ENCODE peak calls at places on chromosomes 12 and 14, in four cellular contexts. One of them, this sample, is unnamed.
A peak's percentile ranks its signal among the peaks of the same experiment; 100 is the strongest.

GRCh38 chr12:76563061-76563460 is 3.5 kb upstream of the OSBPL8 start:
- DNase-seq in HL-60: no peak
- DNase-seq in K562: no peak
- DNase-seq in GM12878: no peak
- DNase-seq in this sample: no peak

GRCh38 chr12:49233842-49234526 is 30.9 kb upstream of the TUBA1C start:
- DNase-seq in HL-60: peak; percentile 99
- DNase-seq in K562: peak; percentile 44
- DNase-seq in GM12878: peak; percentile 35
- DNase-seq in this sample: no peak

GRCh38 chr12:131379758-131380157 is 331.1 kb upstream of the SFSWAP start:
- DNase-seq in HL-60: no peak
- DNase-seq in GM12878: no peak
- DNase-seq in K562: no peak
- DNase-seq in this sample: no peak

GRCh38 chr12:6699259-6699988 is 1.2 kb downstream of the PIANP start:
- DNase-seq in GM12878: no peak
- DNase-seq in HL-60: no peak
- DNase-seq in K562: no peak
- DNase-seq in this sample: no peak

GRCh38 chr14:106507354-106507753 is 981.0 kb downstream of the TMEM121 start:
- DNase-seq in K562: no peak
- DNase-seq in GM12878: no peak
- DNase-seq in HL-60: no peak
- DNase-seq in this sample: no peak

GRCh38 chr14:38285962-38286361 is 30.1 kb upstream of the CLEC14A start:
- DNase-seq in K562: no peak
- DNase-seq in GM12878: no peak
- DNase-seq in HL-60: no peak
- DNase-seq in this sample: no peak

GRCh38 chr12:93451423-93452158 is 9.8 kb upstream of the UBE2N start:
- DNase-seq in GM12878: no peak
- DNase-seq in HL-60: no peak
- DNase-seq in K562: no peak
- DNase-seq in this sample: no peak

GRCh38 chr14:99395904-99396530 is 84.6 kb downstream of the SETD3 start:
- DNase-seq in HL-60: no peak
- DNase-seq in K562: no peak
- DNase-seq in GM12878: no peak
- DNase-seq in this sample: no peak

GRCh38 chr12:120978296-120979219 is at the start of gene HNF1A:
- DNase-seq in HL-60: no peak
- DNase-seq in GM12878: no peak
- DNase-seq in K562: no peak
- DNase-seq in this sample: no peak

GRCh38 chr12:77946541-77947021 is 115.9 kb downstream of the NAV3 start:
- DNase-seq in GM12878: no peak
- DNase-seq in K562: no peak
- DNase-seq in HL-60: no peak
- DNase-seq in this sample: no peak

GRCh38 chr14:68020493-68020892 is 200.9 kb downstream of the RAD51B start:
- DNase-seq in K562: no peak
- DNase-seq in GM12878: no peak
- DNase-seq in HL-60: no peak
- DNase-seq in this sample: no peak

GRCh38 chr12:87814625-87815024 is 214.6 kb downstream of the C12orf50 start:
- DNase-seq in GM12878: no peak
- DNase-seq in HL-60: no peak
- DNase-seq in K562: no peak
- DNase-seq in this sample: no peak

GRCh38 chr14:89507521-89507920 is 90.5 kb upstream of the FOXN3 start:
- DNase-seq in K562: no peak
- DNase-seq in HL-60: no peak
- DNase-seq in GM12878: peak; percentile 52
- DNase-seq in this sample: no peak

GRCh38 chr12:54413284-54414190 is 5.5 kb downstream of the ITGA5 start:
- DNase-seq in HL-60: no peak
- DNase-seq in GM12878: no peak
- DNase-seq in K562: no peak
- DNase-seq in this sample: peak; percentile 59

GRCh38 chr12:124805050-124805449 is 58.6 kb downstream of the SCARB1 start:
- DNase-seq in GM12878: no peak
- DNase-seq in K562: no peak
- DNase-seq in HL-60: no peak
- DNase-seq in this sample: no peak

GRCh38 chr12:124805876-124806668 is 57.6 kb downstream of the SCARB1 start:
- DNase-seq in GM12878: no peak
- DNase-seq in HL-60: no peak
- DNase-seq in K562: no peak
- DNase-seq in this sample: no peak

GRCh38 chr12:124802361-124802760 is 61.3 kb downstream of the SCARB1 start:
- DNase-seq in HL-60: no peak
- DNase-seq in K562: no peak
- DNase-seq in GM12878: no peak
- DNase-seq in this sample: no peak

GRCh38 chr12:124800506-124800905 is 63.2 kb downstream of the SCARB1 start:
- DNase-seq in GM12878: no peak
- DNase-seq in K562: no peak
- DNase-seq in HL-60: no peak
- DNase-seq in this sample: no peak

DNA sequence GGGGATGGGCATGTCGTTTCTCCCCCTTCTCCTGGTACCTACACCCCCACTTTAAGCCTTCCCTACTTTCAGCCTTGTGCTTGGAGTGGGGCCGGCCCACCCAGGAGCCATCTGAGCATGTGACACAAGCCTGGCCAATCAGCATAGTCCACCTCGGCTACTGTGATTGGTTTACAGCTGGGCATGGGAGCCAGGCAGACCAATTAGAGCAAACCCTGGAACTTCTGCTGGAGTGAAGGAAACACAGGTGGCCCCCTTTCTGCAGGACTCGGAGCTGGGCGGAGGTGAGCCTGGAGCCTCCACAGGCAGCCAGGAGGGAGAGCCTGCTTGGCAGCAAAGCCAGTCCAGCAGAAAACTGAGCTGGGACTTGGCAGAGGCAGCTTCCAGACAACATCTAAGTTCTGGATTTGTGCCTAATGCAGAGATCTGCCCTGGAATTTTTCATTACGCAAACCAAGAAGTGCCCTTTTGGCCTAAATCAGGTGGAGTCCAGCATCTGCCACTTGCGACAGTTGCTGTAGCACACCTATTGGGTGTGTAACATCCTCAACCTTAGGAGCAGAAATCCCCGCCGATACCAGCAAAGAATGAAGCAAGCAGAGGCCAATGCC is 59.5 kb downstream of the SCARB1 start:
- DNase-seq in GM12878: no peak
- DNase-seq in K562: peak; percentile 92
- DNase-seq in HL-60: no peak
- DNase-seq in this sample: no peak
- TF ChIP-seq POLR2AphosphoS5 in GM12878: no peak
- TF ChIP-seq POLR2AphosphoS5 in K562: no peak
- TF ChIP-seq POLR2AphosphoS5 in HL-60: no peak
- TF ChIP-seq POLR2AphosphoS5 in this sample: no peak

DNA sequence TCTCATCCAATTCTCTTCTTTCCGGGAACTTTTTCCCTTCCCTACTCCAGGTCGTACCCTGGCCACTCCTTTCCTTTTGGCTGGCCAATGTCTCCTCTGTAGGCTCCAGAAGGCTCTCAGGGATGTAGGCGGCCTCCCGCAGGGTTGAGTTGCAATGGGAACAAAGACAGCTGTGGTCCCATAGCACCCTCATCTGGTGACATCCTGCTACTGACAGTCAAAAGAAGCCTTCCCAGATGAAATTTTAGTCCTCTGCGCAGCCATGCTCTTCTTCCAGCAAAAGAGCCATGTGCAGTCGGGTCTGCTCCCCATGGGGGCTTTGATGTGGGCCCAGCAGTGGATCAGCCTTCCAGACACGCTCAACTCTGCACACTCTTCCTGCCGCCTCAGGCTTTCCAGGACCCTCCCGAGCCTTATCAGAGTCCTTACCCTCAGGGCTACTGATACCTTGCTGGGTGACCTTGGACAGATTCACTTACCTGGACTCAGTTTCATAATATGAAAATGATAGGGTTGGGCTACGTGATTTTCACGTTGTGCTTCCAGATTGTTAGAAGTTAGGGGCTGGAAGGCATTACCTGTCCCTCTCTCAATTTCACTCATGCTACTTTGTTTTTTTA is 5.5 kb upstream of the CELA1 start:
- DNase-seq in HL-60: no peak
- DNase-seq in K562: peak; percentile 64
- DNase-seq in GM12878: no peak
- DNase-seq in this sample: no peak
- TF ChIP-seq SPI1 in HL-60: no peak
- TF ChIP-seq SPI1 in K562: no peak
- TF ChIP-seq SPI1 in GM12878: no peak
- TF ChIP-seq SPI1 in this sample: no peak

GRCh38 chr14:81473456-81474155 is 60.0 kb downstream of the SEL1L start:
- DNase-seq in GM12878: no peak
- DNase-seq in HL-60: no peak
- DNase-seq in K562: no peak
- DNase-seq in this sample: no peak

GRCh38 chr14:81474156-81474492 is 59.5 kb downstream of the SEL1L start:
- DNase-seq in K562: no peak
- DNase-seq in HL-60: no peak
- DNase-seq in GM12878: peak; percentile 71
- DNase-seq in this sample: no peak

GRCh38 chr14:81471062-81471461 is 62.6 kb downstream of the SEL1L start:
- DNase-seq in K562: no peak
- DNase-seq in HL-60: no peak
- DNase-seq in GM12878: no peak
- DNase-seq in this sample: no peak

GRCh38 chr14:81474685-81475324 is 58.8 kb downstream of the SEL1L start:
- DNase-seq in K562: no peak
- DNase-seq in GM12878: no peak
- DNase-seq in HL-60: no peak
- DNase-seq in this sample: no peak

DNA sequence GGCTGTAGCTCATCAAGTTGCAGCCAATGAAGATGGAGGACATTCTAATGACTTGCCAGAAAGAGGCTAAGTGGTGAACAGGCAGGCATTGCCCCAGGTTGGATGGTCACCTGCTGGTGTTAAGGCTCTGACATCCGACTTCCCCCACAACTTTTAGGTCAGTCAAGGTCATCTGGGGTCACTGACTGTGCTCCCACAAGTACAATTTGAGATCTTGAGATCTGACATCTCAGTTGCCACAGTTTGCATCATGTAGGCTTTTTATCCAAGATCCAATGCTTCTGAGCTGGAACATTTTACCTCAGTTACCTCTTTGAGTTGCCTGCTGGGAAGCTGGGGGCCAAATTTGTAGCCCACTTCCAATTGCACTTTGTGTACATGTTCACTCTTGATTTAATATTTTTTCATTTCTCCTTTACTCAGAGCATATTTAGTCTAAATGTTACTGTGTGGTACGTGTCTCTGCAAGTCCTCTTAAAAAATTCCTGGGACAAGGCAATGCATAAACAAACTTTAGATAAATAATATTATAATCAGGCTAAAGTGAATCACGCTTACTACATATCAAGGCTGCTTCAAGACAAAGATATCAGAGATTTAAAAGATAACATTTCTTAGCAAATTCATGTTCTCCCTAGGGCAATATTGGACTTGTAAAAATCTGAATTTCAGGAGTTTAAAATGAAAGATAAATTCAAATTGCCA is 61.4 kb downstream of the SEL1L start:
- DNase-seq in HL-60: no peak
- DNase-seq in K562: no peak
- DNase-seq in GM12878: no peak
- DNase-seq in this sample: no peak
- TF ChIP-seq POLR2AphosphoS5 in HL-60: no peak
- TF ChIP-seq POLR2AphosphoS5 in K562: no peak
- TF ChIP-seq POLR2AphosphoS5 in GM12878: no peak
- TF ChIP-seq POLR2AphosphoS5 in this sample: no peak

GRCh38 chr12:85445060-85445938 is 165.3 kb downstream of the ALX1 start:
- DNase-seq in GM12878: no peak
- DNase-seq in HL-60: no peak
- DNase-seq in K562: no peak
- DNase-seq in this sample: no peak

GRCh38 chr12:85448031-85448430 is 168.0 kb downstream of the ALX1 start:
- DNase-seq in K562: no peak
- DNase-seq in GM12878: no peak
- DNase-seq in HL-60: no peak
- DNase-seq in this sample: no peak

DNA sequence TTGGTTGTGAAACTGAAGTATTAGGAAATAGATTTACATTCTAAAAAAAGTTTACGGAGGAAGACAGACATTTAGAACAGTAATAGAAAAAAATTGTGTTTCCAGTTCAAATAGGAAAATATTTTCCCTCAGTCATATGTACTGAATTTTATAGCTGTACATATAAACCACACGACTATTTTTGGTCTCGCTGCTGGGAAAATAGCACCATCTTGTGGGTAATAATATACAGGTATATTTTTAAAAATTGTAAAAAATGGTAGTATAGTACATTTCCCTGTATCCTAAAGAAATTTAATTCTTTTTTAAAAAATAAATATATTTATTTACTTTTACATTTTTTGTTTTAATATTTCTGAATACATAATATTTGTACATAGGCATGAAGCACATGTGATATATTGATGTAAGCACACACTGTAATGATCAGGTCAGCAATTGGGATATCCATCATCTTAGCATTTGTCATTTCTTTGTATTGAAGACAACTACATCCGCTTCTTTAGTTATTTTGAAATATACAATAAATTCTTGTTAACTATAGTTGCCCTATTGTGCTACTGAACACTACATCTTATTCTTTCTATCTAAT is 168.6 kb downstream of the ALX1 start:
- DNase-seq in HL-60: no peak
- DNase-seq in K562: no peak
- DNase-seq in GM12878: no peak
- DNase-seq in this sample: no peak
- TF ChIP-seq SPI1 in HL-60: no peak
- TF ChIP-seq SPI1 in K562: no peak
- TF ChIP-seq SPI1 in GM12878: no peak
- TF ChIP-seq SPI1 in this sample: no peak

GRCh38 chr14:105093426-105094192 is 28.4 kb upstream of the GPR132 start:
- DNase-seq in HL-60: peak; percentile 35
- DNase-seq in K562: peak; percentile 75
- DNase-seq in GM12878: peak; percentile 43
- DNase-seq in this sample: peak; percentile 94
- TF ChIP-seq POLR2AphosphoS5 in HL-60: no peak
- TF ChIP-seq POLR2AphosphoS5 in K562: no peak
- TF ChIP-seq POLR2AphosphoS5 in GM12878: no peak
- TF ChIP-seq POLR2AphosphoS5 in this sample: no peak

DNA sequence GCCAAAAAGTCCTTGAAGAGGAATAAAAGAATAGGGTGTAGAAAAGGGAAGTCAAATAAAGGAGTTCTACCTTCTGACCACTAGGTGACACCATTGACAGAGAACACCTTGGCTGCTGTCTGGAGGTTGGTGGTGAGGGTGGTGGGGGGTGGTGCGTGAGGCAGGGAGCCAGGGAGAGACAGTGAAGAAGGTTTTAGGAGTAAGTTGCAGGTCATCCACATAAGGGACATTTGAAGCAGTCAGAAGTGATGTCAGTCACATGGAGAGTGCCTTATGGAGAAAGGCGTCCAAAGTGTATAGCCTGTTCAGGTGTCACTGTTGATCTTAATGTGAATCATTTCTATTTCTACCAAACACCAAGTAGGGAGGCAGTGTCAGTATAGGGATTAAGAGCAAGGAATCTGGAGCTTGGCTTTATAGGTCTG is 279.3 kb upstream of the DDHD1 start:
- DNase-seq in GM12878: no peak
- DNase-seq in K562: peak; percentile 4
- DNase-seq in HL-60: no peak
- DNase-seq in this sample: peak; percentile 29
- TF ChIP-seq SPI1 in GM12878: peak; percentile 70
- TF ChIP-seq SPI1 in K562: no peak
- TF ChIP-seq SPI1 in HL-60: peak; percentile 89
- TF ChIP-seq SPI1 in this sample: peak; percentile 82